ENCODE peak calls at places on chromosomes 2 and 18, in ten cellular contexts. W, F, A, X, E, D, U, T, M and H are unnamed samples.

GRCh38 chr2:217185265-217185995 is 325.6 kb upstream of the TNP1 start:
- DNase-seq in M (no peak), U (no peak), F (no peak), A (no peak), E (no peak), T (no peak), X (no peak), W (no peak), D (no peak), H (no peak)

GRCh38 chr2:110679865-110680264 is 2.0 kb upstream of the BUB1 start:
- DNase-seq in E (no peak), W (no peak), F (no peak), U (no peak), X (no peak), D (no peak), M (no peak), A (no peak), T (no peak), H (no peak)

GRCh38 chr18:79756826-79757225 is 40.9 kb upstream of the KCNG2 start:
- DNase-seq in F (no peak), D (no peak), U (no peak), M (no peak), A (no peak), T (no peak), W (no peak), X (no peak), E (no peak), H (no peak)

GRCh38 chr2:75146903-75147332 is 52.4 kb downstream of the TACR1 start:
- DNase-seq in X (no peak), M (no peak), E (peak), F (peak), D (no peak), A (no peak), W (no peak), U (no peak), T (no peak), H (no peak)

GRCh38 chr18:50659091-50660003 is 99.5 kb downstream of the MAPK4 start:
- DNase-seq in W (no peak), M (peak), A (no peak), U (no peak), X (no peak), E (peak), D (peak), T (no peak), F (no peak), H (peak)

GRCh38 chr2:70930371-70931329 is 5.0 kb upstream of the ATP6V1B1 start:
- DNase-seq in T (no peak), W (no peak), E (no peak), X (peak), M (no peak), U (no peak), D (no peak), A (no peak), F (no peak), H (no peak)

GRCh38 chr2:66434679-66435548 is at the start of gene MEIS1:
- DNase-seq in F (peak), M (peak), U (peak), T (peak), W (peak), E (peak), X (peak), D (peak), A (peak), H (peak)

GRCh38 chr2:32250290-32250689 is 14.4 kb downstream of the NLRC4 start:
- DNase-seq in U (no peak), A (no peak), X (no peak), F (peak), D (no peak), M (no peak), W (no peak), T (no peak), E (no peak), H (no peak)

GRCh38 chr2:225041210-225041870 is 928 bp downstream of the DOCK10 start:
- DNase-seq in U (no peak), D (peak), E (peak), X (peak), A (peak), M (peak), T (peak), W (no peak), F (peak), H (peak)

GRCh38 chr2:58237741-58238140 is 3.4 kb downstream of the FANCL start:
- DNase-seq in T (no peak), U (no peak), F (no peak), M (no peak), D (no peak), E (no peak), W (no peak), X (no peak), A (peak), H (peak)

GRCh38 chr2:134377730-134378129 is 123.9 kb downstream of the MGAT5 start:
- DNase-seq in A (no peak), M (no peak), E (no peak), T (no peak), X (no peak), F (no peak), D (no peak), W (no peak), U (no peak), H (no peak)

GRCh38 chr18:13273800-13274199 is 55.2 kb downstream of the LDLRAD4 start:
- DNase-seq in W (no peak), D (no peak), E (no peak), A (no peak), M (no peak), U (no peak), T (no peak), F (no peak), X (no peak), H (no peak)

GRCh38 chr2:165011199-165011598 is 55.9 kb upstream of the SLC38A11 start:
- DNase-seq in W (no peak), F (no peak), X (no peak), D (no peak), E (no peak), A (no peak), M (no peak), T (no peak), U (no peak), H (no peak)

GRCh38 chr2:219495531-219496122 is 3.1 kb upstream of the GMPPA start:
- DNase-seq in F (peak), T (peak), E (peak), W (peak), D (peak), A (peak), X (peak), U (peak), M (peak), H (peak)

GRCh38 chr2:107592225-107592624 is 234.5 kb upstream of the RGPD4 start:
- DNase-seq in X (no peak), T (no peak), F (no peak), D (no peak), M (no peak), W (no peak), E (no peak), U (no peak), A (no peak), H (no peak)

GRCh38 chr2:46958431-46959017 is 42.9 kb upstream of the MCFD2 start:
- DNase-seq in M (no peak), E (no peak), X (no peak), D (no peak), F (no peak), U (no peak), A (no peak), T (no peak), W (no peak), H (no peak)

GRCh38 chr2:203915256-203915655 is 21.3 kb upstream of the ICOS start:
- DNase-seq in M (no peak), T (no peak), A (no peak), D (no peak), U (no peak), X (no peak), F (no peak), W (no peak), E (no peak), H (no peak)

GRCh38 chr2:111975053-111975552 is 76.7 kb downstream of the MERTK start:
- DNase-seq in T (no peak), D (no peak), M (peak), X (no peak), A (no peak), W (no peak), F (peak), E (peak), U (no peak), H (peak)

GRCh38 chr2:196479350-196479749 is 160.2 kb upstream of the CCDC150 start:
- DNase-seq in W (no peak), T (no peak), D (no peak), E (peak), X (no peak), A (no peak), M (no peak), F (peak), U (no peak), H (peak)

GRCh38 chr2:28676153-28676835 is 75.3 kb upstream of the PPP1CB start:
- DNase-seq in X (no peak), D (no peak), A (no peak), T (no peak), E (no peak), U (no peak), F (no peak), W (no peak), M (no peak), H (no peak)

GRCh38 chr2:232341739-232342126 is 36.8 kb upstream of the ALPP start:
- DNase-seq in M (no peak), T (no peak), F (no peak), W (no peak), A (no peak), E (no peak), U (no peak), X (no peak), D (no peak), H (no peak)

GRCh38 chr18:5057348-5058012 is 139.6 kb downstream of the AKAIN1 start:
- DNase-seq in U (no peak), X (peak), W (peak), F (peak), T (peak), M (peak), D (peak), A (peak), E (peak), H (peak)

GRCh38 chr18:79552696-79553095 is 126.9 kb upstream of the CTDP1 start:
- DNase-seq in D (no peak), E (no peak), A (no peak), F (no peak), T (no peak), U (no peak), X (no peak), M (no peak), W (no peak), H (no peak)

GRCh38 chr2:152409691-152410597 is 75.0 kb downstream of the FMNL2 start:
- DNase-seq in E (peak), X (no peak), T (no peak), M (no peak), W (no peak), U (no peak), F (peak), D (no peak), A (no peak), H (peak)

GRCh38 chr2:46179037-46179621 is 118.1 kb upstream of the EPAS1 start:
- DNase-seq in T (no peak), E (peak), F (peak), M (no peak), U (no peak), D (no peak), A (no peak), X (no peak), W (no peak), H (peak)

GRCh38 chr18:9474103-9474982 is 970 bp upstream of the RALBP1 start:
- DNase-seq in U (no peak), A (no peak), M (no peak), E (peak), T (no peak), F (no peak), W (peak), X (peak), D (peak), H (peak)

GRCh38 chr18:9296233-9297006 is 38.2 kb upstream of the TWSG1 start:
- DNase-seq in T (no peak), F (no peak), W (no peak), U (no peak), A (no peak), X (no peak), D (no peak), M (no peak), E (peak), H (no peak)

GRCh38 chr2:86645752-86646151 is 22.1 kb upstream of the RNF103 start:
- DNase-seq in U (no peak), W (no peak), E (no peak), T (no peak), M (no peak), A (no peak), F (no peak), X (no peak), D (no peak), H (no peak)

GRCh38 chr18:45865466-45865865 is 40.0 kb downstream of the SIGLEC15 start:
- DNase-seq in M (no peak), X (no peak), D (no peak), U (no peak), E (no peak), W (no peak), F (no peak), A (no peak), T (no peak), H (no peak)

GRCh38 chr2:196234672-196235071 is 63.3 kb upstream of the STK17B start:
- DNase-seq in M (no peak), D (no peak), W (no peak), F (peak), X (no peak), E (peak), A (no peak), T (no peak), U (no peak), H (peak)

GRCh38 chr18:65671621-65672415 is 79.0 kb upstream of the CDH7 start:
- DNase-seq in W (no peak), T (no peak), X (no peak), E (no peak), F (no peak), D (no peak), M (no peak), U (no peak), A (no peak), H (no peak)

GRCh38 chr2:240730506-240731326 is 39.0 kb downstream of the AQP12A start:
- DNase-seq in E (no peak), W (no peak), T (no peak), M (no peak), F (no peak), D (no peak), X (no peak), U (no peak), A (no peak), H (no peak)

GRCh38 chr18:39105095-39105494 is 1539.5 kb upstream of the CELF4 start:
- DNase-seq in M (no peak), X (no peak), A (no peak), F (no peak), E (no peak), D (no peak), W (no peak), T (no peak), U (no peak), H (no peak)

GRCh38 chr18:41645600-41646360 is 309.3 kb upstream of the PIK3C3 start:
- DNase-seq in E (no peak), T (no peak), F (no peak), A (no peak), X (no peak), D (no peak), U (no peak), W (no peak), M (peak), H (no peak)

GRCh38 chr18:57523171-57523956 is 63.1 kb downstream of the FECH start:
- DNase-seq in X (no peak), E (no peak), M (no peak), T (no peak), D (no peak), U (no peak), W (no peak), A (no peak), F (no peak), H (no peak)

GRCh38 chr2:162254472-162254871 is 11.2 kb upstream of the FAP start:
- DNase-seq in E (no peak), X (no peak), T (no peak), A (no peak), D (no peak), F (no peak), M (no peak), W (no peak), U (no peak), H (no peak)

GRCh38 chr18:9422816-9423519 is 52.3 kb upstream of the RALBP1 start:
- DNase-seq in A (no peak), W (no peak), X (peak), T (no peak), U (no peak), D (peak), M (peak), E (no peak), F (no peak), H (no peak)

GRCh38 chr18:14089781-14090180 is 42.5 kb downstream of the ZNF519 start:
- DNase-seq in E (no peak), W (no peak), F (no peak), X (no peak), A (no peak), T (no peak), D (no peak), M (no peak), U (no peak), H (no peak)

GRCh38 chr2:175282300-175282699 is 100.8 kb upstream of the ATP5MC3 start:
- DNase-seq in T (no peak), D (no peak), A (peak), M (no peak), W (peak), U (no peak), F (peak), X (no peak), E (peak), H (peak)